ENCODE peak calls at places on chromosomes 13 and 19, in five cellular contexts. One of them, this sample, is unnamed.
A peak's percentile ranks its signal among the peaks of the same experiment; 100 is the strongest.

GRCh38 chr19:33736787-33737186 is 59.9 kb upstream of the KCTD15 start:
- DNase-seq in left ventricle myocardium inferior: no peak
- DNase-seq in A549: no peak
- DNase-seq in CD4-positive, alpha-beta T cell: no peak
- DNase-seq in right atrium auricular region: no peak
- DNase-seq in this sample: no peak

GRCh38 chr19:27750697-27751391 is 1462.1 kb downstream of the UQCRFS1 start:
- DNase-seq in CD4-positive, alpha-beta T cell: no peak
- DNase-seq in A549: no peak
- DNase-seq in right atrium auricular region: no peak
- DNase-seq in left ventricle myocardium inferior: no peak
- DNase-seq in this sample: no peak

GRCh38 chr13:44739539-44739938 is 163.4 kb upstream of the TSC22D1 start:
- DNase-seq in CD4-positive, alpha-beta T cell: no peak
- DNase-seq in A549: no peak
- DNase-seq in right atrium auricular region: no peak
- DNase-seq in left ventricle myocardium inferior: no peak
- DNase-seq in this sample: no peak

GRCh38 chr13:39897636-39898035 is 242.2 kb downstream of the COG6 start:
- DNase-seq in A549: no peak
- DNase-seq in right atrium auricular region: no peak
- DNase-seq in left ventricle myocardium inferior: no peak
- DNase-seq in CD4-positive, alpha-beta T cell: no peak
- DNase-seq in this sample: no peak

GRCh38 chr13:73883162-73883561 is 251.0 kb downstream of the KLF12 start:
- DNase-seq in left ventricle myocardium inferior: no peak
- DNase-seq in A549: no peak
- DNase-seq in right atrium auricular region: no peak
- DNase-seq in CD4-positive, alpha-beta T cell: no peak
- DNase-seq in this sample: no peak

GRCh38 chr13:105773887-105774538 is 761.4 kb downstream of the EFNB2 start:
- DNase-seq in left ventricle myocardium inferior: no peak
- DNase-seq in right atrium auricular region: no peak
- DNase-seq in A549: peak; percentile 5
- DNase-seq in CD4-positive, alpha-beta T cell: no peak
- DNase-seq in this sample: no peak

GRCh38 chr19:47124937-47125668 is 5.5 kb upstream of the SAE1 start:
- DNase-seq in A549: peak; percentile 86
- DNase-seq in CD4-positive, alpha-beta T cell: no peak
- DNase-seq in right atrium auricular region: no peak
- DNase-seq in left ventricle myocardium inferior: no peak
- DNase-seq in this sample: no peak

GRCh38 chr19:42568006-42568405 is 26.7 kb downstream of the CEACAM8 start:
- DNase-seq in CD4-positive, alpha-beta T cell: no peak
- DNase-seq in A549: no peak
- DNase-seq in right atrium auricular region: no peak
- DNase-seq in left ventricle myocardium inferior: no peak
- DNase-seq in this sample: no peak

GRCh38 chr13:50668882-50669281 is 174.6 kb downstream of the DLEU7 start:
- DNase-seq in CD4-positive, alpha-beta T cell: no peak
- DNase-seq in left ventricle myocardium inferior: no peak
- DNase-seq in right atrium auricular region: no peak
- DNase-seq in A549: no peak
- DNase-seq in this sample: no peak

GRCh38 chr13:97851269-97851668 is 102.2 kb upstream of the IPO5 start:
- DNase-seq in right atrium auricular region: no peak
- DNase-seq in A549: no peak
- DNase-seq in left ventricle myocardium inferior: no peak
- DNase-seq in CD4-positive, alpha-beta T cell: no peak
- DNase-seq in this sample: no peak

GRCh38 chr19:40009674-40010073 is 12.8 kb downstream of the ZNF546 start:
- DNase-seq in A549: no peak
- DNase-seq in left ventricle myocardium inferior: no peak
- DNase-seq in right atrium auricular region: no peak
- DNase-seq in CD4-positive, alpha-beta T cell: no peak
- DNase-seq in this sample: no peak

GRCh38 chr13:48862572-48862971 is 113.1 kb upstream of the FNDC3A start:
- DNase-seq in left ventricle myocardium inferior: no peak
- DNase-seq in A549: no peak
- DNase-seq in CD4-positive, alpha-beta T cell: no peak
- DNase-seq in right atrium auricular region: no peak
- DNase-seq in this sample: no peak

GRCh38 chr13:92602560-92602959 is 624.0 kb upstream of the GPC6 start:
- DNase-seq in A549: no peak
- DNase-seq in left ventricle myocardium inferior: no peak
- DNase-seq in right atrium auricular region: no peak
- DNase-seq in CD4-positive, alpha-beta T cell: no peak
- DNase-seq in this sample: no peak

GRCh38 chr13:70623260-70623659 is 515.0 kb upstream of the KLHL1 start:
- DNase-seq in CD4-positive, alpha-beta T cell: no peak
- DNase-seq in A549: no peak
- DNase-seq in left ventricle myocardium inferior: no peak
- DNase-seq in right atrium auricular region: no peak
- DNase-seq in this sample: no peak

GRCh38 chr19:46710687-46711086 is 6.2 kb downstream of the PRKD2 start:
- DNase-seq in CD4-positive, alpha-beta T cell: no peak
- DNase-seq in A549: no peak
- DNase-seq in left ventricle myocardium inferior: no peak
- DNase-seq in right atrium auricular region: no peak
- DNase-seq in this sample: no peak

GRCh38 chr13:105918842-105919741 is 616.4 kb downstream of the EFNB2 start:
- DNase-seq in CD4-positive, alpha-beta T cell: no peak
- DNase-seq in A549: peak; percentile 51
- DNase-seq in left ventricle myocardium inferior: no peak
- DNase-seq in right atrium auricular region: no peak
- DNase-seq in this sample: no peak

GRCh38 chr19:44779150-44779549 is 1.5 kb downstream of the CBLC start:
- DNase-seq in left ventricle myocardium inferior: no peak
- DNase-seq in A549: no peak
- DNase-seq in right atrium auricular region: no peak
- DNase-seq in CD4-positive, alpha-beta T cell: no peak
- DNase-seq in this sample: no peak

GRCh38 chr19:8319807-8320520 is 1.2 kb downstream of the NDUFA7 start:
- DNase-seq in right atrium auricular region: no peak
- DNase-seq in left ventricle myocardium inferior: no peak
- DNase-seq in A549: no peak
- DNase-seq in CD4-positive, alpha-beta T cell: no peak
- DNase-seq in this sample: no peak

GRCh38 chr13:51858433-51859247 is 3.1 kb upstream of the CCDC70 start:
- DNase-seq in left ventricle myocardium inferior: no peak
- DNase-seq in right atrium auricular region: no peak
- DNase-seq in CD4-positive, alpha-beta T cell: no peak
- DNase-seq in A549: peak; percentile 14
- DNase-seq in this sample: no peak

GRCh38 chr13:65336916-65337315 is 1893.2 kb downstream of the PCDH9 start:
- DNase-seq in left ventricle myocardium inferior: no peak
- DNase-seq in A549: no peak
- DNase-seq in right atrium auricular region: no peak
- DNase-seq in CD4-positive, alpha-beta T cell: no peak
- DNase-seq in this sample: no peak

GRCh38 chr19:31338069-31338767 is 11.0 kb downstream of the TSHZ3 start:
- DNase-seq in CD4-positive, alpha-beta T cell: no peak
- DNase-seq in left ventricle myocardium inferior: peak; percentile 58
- DNase-seq in right atrium auricular region: peak; percentile 81
- DNase-seq in A549: peak; percentile 55
- DNase-seq in this sample: no peak

DNA sequence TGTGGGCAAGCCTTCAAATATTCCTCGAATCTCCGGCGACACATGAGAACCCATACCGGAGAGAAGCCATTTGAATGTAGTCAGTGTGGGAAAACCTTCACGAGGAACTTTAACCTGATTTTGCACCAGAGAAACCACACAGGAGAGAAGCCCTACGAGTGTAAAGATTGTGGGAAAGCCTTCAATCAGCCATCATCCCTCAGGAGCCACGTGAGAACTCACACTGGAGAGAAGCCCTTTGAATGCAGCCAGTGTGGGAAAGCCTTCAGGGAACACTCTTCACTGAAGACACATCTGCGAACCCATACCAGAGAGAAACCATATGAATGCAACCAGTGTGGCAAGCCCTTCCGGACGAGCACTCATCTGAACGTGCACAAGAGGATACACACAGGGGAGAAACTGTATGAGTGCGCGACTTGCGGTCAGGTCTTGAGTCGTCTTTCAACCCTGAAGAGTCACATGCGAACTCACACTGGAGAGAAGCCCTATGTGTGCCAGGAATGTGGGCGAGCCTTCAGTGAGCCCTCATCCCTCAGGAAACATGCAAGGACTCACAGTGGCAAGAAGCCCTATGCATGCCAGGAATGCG is 28.8 kb downstream of the ZNF333 start:
- DNase-seq in CD4-positive, alpha-beta T cell: no peak
- DNase-seq in right atrium auricular region: no peak
- DNase-seq in A549: no peak
- DNase-seq in left ventricle myocardium inferior: no peak
- DNase-seq in this sample: no peak
- H3K9me3 ChIP-seq in CD4-positive, alpha-beta T cell: peaks cover 88% of the 10 kb centered on the region
- H3K9me3 ChIP-seq in right atrium auricular region: peaks cover 97% of the 10 kb centered on the region
- H3K9me3 ChIP-seq in A549: peaks cover 61% of the 10 kb centered on the region
- H3K9me3 ChIP-seq in left ventricle myocardium inferior: peaks cover 100% of the 10 kb centered on the region
- H3K9me3 ChIP-seq in this sample: peaks cover 33% of the 10 kb centered on the region

DNA sequence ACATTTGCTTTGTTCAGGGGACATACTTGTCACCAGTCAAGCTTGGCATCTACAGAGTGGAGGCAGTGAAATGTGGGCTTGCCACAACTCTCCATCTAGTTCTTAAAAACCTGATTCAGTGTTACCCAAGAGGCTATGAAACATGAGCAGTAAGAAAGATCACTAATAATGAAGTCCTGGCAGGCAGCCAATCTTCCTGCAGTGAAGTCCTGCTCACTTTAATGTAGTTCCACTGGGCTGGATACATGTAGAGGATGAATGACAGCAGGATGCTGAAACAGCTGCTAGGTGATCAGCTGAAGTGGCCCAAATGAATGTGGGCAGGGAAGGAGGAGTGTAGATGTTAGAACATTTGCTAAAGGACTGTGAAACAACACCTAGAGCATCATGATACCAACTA is 1213.1 kb downstream of the OLFM4 start:
- DNase-seq in A549: no peak
- DNase-seq in right atrium auricular region: no peak
- DNase-seq in left ventricle myocardium inferior: no peak
- DNase-seq in CD4-positive, alpha-beta T cell: no peak
- DNase-seq in this sample: no peak
- H3K9me3 ChIP-seq in A549: no peaks in the 10 kb centered on the region
- H3K9me3 ChIP-seq in right atrium auricular region: no peaks in the 10 kb centered on the region
- H3K9me3 ChIP-seq in left ventricle myocardium inferior: peaks cover 9% of the 10 kb centered on the region
- H3K9me3 ChIP-seq in CD4-positive, alpha-beta T cell: peaks cover 10% of the 10 kb centered on the region
- H3K9me3 ChIP-seq in this sample: no peaks in the 10 kb centered on the region

DNA sequence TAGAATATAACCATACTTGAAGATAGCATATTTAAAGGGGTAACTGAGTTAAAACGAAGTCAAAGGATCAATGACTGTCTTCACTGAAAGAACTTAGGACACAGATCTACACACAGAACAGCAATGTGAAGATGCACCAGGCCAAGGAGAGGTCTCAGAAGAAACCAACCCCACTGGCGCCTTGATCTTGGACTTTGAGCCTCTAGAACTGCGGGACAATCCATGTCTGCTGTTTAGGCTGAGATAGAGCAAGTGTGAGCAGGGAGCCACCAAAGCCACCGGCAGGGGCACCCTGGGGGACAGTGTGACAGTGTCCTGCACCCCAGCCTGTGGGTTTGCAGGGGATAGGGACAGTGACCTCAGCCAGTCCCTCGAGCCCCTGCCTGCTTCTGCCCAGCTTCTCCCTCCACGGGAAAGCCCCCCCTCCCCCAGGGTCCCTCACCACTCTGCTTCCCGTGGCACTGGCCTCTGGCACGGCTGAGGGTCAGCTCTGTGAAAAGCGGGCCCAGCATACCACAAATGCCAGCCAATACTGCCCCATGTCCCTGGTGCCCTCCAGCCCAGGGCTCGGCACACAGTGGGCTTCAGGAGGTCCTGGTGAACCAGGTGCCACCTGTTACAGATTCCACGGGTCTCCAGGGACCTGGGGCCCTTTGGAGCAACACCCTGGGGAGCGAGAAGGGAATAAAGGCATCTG is 40.8 kb downstream of the KLF2 start:
- DNase-seq in left ventricle myocardium inferior: no peak
- DNase-seq in right atrium auricular region: no peak
- DNase-seq in A549: no peak
- DNase-seq in CD4-positive, alpha-beta T cell: no peak
- DNase-seq in this sample: no peak
- H3K9me3 ChIP-seq in left ventricle myocardium inferior: no peaks in the 10 kb centered on the region
- H3K9me3 ChIP-seq in right atrium auricular region: no peaks in the 10 kb centered on the region
- H3K9me3 ChIP-seq in A549: no peaks in the 10 kb centered on the region
- H3K9me3 ChIP-seq in CD4-positive, alpha-beta T cell: no peaks in the 10 kb centered on the region
- H3K9me3 ChIP-seq in this sample: no peaks in the 10 kb centered on the region

DNA sequence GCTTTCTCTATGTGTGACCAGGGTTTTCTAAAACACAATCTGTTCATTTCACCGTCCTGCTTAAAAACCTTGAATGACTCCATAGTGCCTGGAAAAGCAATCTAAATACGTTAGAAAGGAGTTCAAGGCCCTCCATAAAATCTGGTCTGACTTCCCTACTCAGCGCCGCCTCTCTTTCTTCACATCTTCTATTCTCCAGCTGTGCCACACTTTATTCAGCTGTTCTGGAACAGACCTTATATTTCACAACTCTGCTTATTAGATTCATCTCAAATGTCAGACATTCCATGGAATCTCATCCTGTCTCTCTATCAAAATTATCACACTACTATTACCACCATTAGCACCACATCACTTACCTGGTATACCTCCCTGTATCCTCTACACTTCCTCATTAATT is 19.8 kb upstream of the SPART start:
- DNase-seq in CD4-positive, alpha-beta T cell: no peak
- DNase-seq in A549: no peak
- DNase-seq in right atrium auricular region: no peak
- DNase-seq in left ventricle myocardium inferior: no peak
- DNase-seq in this sample: no peak
- H3K9me3 ChIP-seq in CD4-positive, alpha-beta T cell: no peaks in the 10 kb centered on the region
- H3K9me3 ChIP-seq in A549: no peaks in the 10 kb centered on the region
- H3K9me3 ChIP-seq in right atrium auricular region: no peaks in the 10 kb centered on the region
- H3K9me3 ChIP-seq in left ventricle myocardium inferior: no peaks in the 10 kb centered on the region
- H3K9me3 ChIP-seq in this sample: no peaks in the 10 kb centered on the region

This sample was measured in T-helper 17 cell.